ENCODE peak calls at places on chromosomes 16 and 17, in ten cellular contexts. Z is progenitor cell of endocrine pancreas; S is effector CD4-positive, alpha-beta T cell; V is H54; O is psoas muscle; X is NCI-H1436; L is activated B cell treated with CpG ODN at 0.5 μM for 24 hours; A is activated T-cell treated with anti-CD3 and anti-CD28 coated beads, Interleukin-2, amount 50 U/mL, for 24 hours; M is gastrocnemius medialis; K is stimulated activated CD4-positive, alpha-beta T cell treated with anti-CD3 and anti-CD28 coated beads, Interleukin-12 subunit alpha, Interleukin-12 subunit beta, amount 100 ng/mL, for 24 hours. W is an unnamed sample.

GRCh38 chr17:16328997-16329396 is 24.3 kb downstream of the CENPV start:
- DNase-seq in Z (no peak), S (no peak), V (no peak), O (no peak), X (peak), L (no peak), A (no peak), M (no peak), K (no peak), W (no peak)

GRCh38 chr16:85668676-85669424 is 19.9 kb downstream of the GINS2 start:
- DNase-seq in Z (no peak), S (no peak), V (no peak), O (peak), X (no peak), L (no peak), A (no peak), M (no peak), K (no peak), W (no peak)

GRCh38 chr17:77254961-77255741 is 114.4 kb downstream of the SEC14L1 start:
- DNase-seq in Z (no peak), S (no peak), V (peak), O (no peak), X (no peak), L (no peak), A (no peak), M (no peak), K (no peak), W (peak)

GRCh38 chr17:32222621-32223020 is 43.0 kb upstream of the RHBDL3 start:
- DNase-seq in Z (no peak), S (no peak), V (peak), O (no peak), X (no peak), L (no peak), A (no peak), M (no peak), K (no peak), W (no peak)

GRCh38 chr17:65442250-65442649 is 119.2 kb downstream of the AXIN2 start:
- DNase-seq in Z (no peak), S (no peak), V (no peak), O (no peak), X (no peak), L (no peak), A (no peak), M (no peak), K (no peak), W (no peak)

GRCh38 chr17:77865109-77865611 is 93.3 kb upstream of the TNRC6C start:
- DNase-seq in Z (no peak), S (no peak), V (no peak), O (no peak), X (peak), L (no peak), A (no peak), M (no peak), K (no peak), W (no peak)

GRCh38 chr17:66441012-66441703 is 138.7 kb downstream of the PRKCA start:
- DNase-seq in Z (no peak), S (no peak), V (no peak), O (no peak), X (no peak), L (no peak), A (no peak), M (no peak), K (no peak), W (no peak)

GRCh38 chr17:47240375-47240764 is 13.3 kb upstream of the ITGB3 start:
- DNase-seq in Z (no peak), S (no peak), V (no peak), O (no peak), X (no peak), L (no peak), A (no peak), M (no peak), K (no peak), W (no peak)

GRCh38 chr17:62091804-62092203 is 26.7 kb upstream of the MED13 start:
- DNase-seq in Z (no peak), S (no peak), V (no peak), O (no peak), X (no peak), L (no peak), A (no peak), M (no peak), K (no peak), W (no peak)

GRCh38 chr17:76038050-76038449 is 10.9 kb upstream of the EVPL start:
- DNase-seq in Z (no peak), S (no peak), V (no peak), O (no peak), X (no peak), L (no peak), A (no peak), M (no peak), K (no peak), W (no peak)

GRCh38 chr17:41915566-41915965 is 3.2 kb downstream of the ACLY start:
- DNase-seq in Z (no peak), S (no peak), V (no peak), O (no peak), X (no peak), L (no peak), A (no peak), M (no peak), K (no peak), W (no peak)

GRCh38 chr16:24534634-24535033 is 4.7 kb upstream of the RBBP6 start:
- DNase-seq in Z (no peak), S (no peak), V (no peak), O (no peak), X (no peak), L (no peak), A (no peak), M (no peak), K (no peak), W (no peak)

GRCh38 chr16:86913886-86914285 is 335.5 kb downstream of the FOXL1 start:
- DNase-seq in Z (no peak), S (no peak), V (no peak), O (no peak), X (no peak), L (no peak), A (no peak), M (no peak), K (no peak), W (no peak)

GRCh38 chr16:80583466-80583865 is 42.7 kb downstream of the DYNLRB2 start:
- DNase-seq in Z (no peak), S (no peak), V (peak), O (no peak), X (no peak), L (no peak), A (peak), M (peak), K (no peak), W (no peak)

GRCh38 chr17:3870871-3871306 is 22.0 kb downstream of the CAMKK1 start:
- DNase-seq in Z (no peak), S (no peak), V (no peak), O (no peak), X (no peak), L (no peak), A (no peak), M (no peak), K (no peak), W (no peak)

GRCh38 chr17:43587647-43588046 is 41.5 kb upstream of the ETV4 start:
- DNase-seq in Z (no peak), S (no peak), V (no peak), O (no peak), X (no peak), L (no peak), A (no peak), M (no peak), K (no peak), W (no peak)

GRCh38 chr17:34997355-34997862 is 17.1 kb downstream of the LIG3 start:
- DNase-seq in Z (no peak), S (no peak), V (no peak), O (no peak), X (no peak), L (no peak), A (no peak), M (no peak), K (no peak), W (no peak)

GRCh38 chr17:6084226-6085161 is 14.3 kb downstream of the WSCD1 start:
- DNase-seq in Z (no peak), S (no peak), V (no peak), O (peak), X (no peak), L (no peak), A (no peak), M (peak), K (no peak), W (no peak)